ENCODE peak calls at places on chromosomes 11 and 22, in five cellular contexts. M is astrocyte of the spinal cord, U is progenitor cell of endocrine pancreas, Z is Caco-2, Y is heart left ventricle. K is an unnamed sample.

GRCh38 chr11:44973634-44974401 is 23.1 kb upstream of the TP53I11 start:
- DNase-seq in M (no peak), U (no peak), Z (no peak), Y (no peak), K (no peak)

GRCh38 chr22:32836286-32836859 is 34.9 kb downstream of the TIMP3 start:
- DNase-seq in M (no peak), U (no peak), Z (no peak), Y (no peak), K (no peak)

GRCh38 chr11:119709638-119710346 is 19.2 kb downstream of the NECTIN1 start:
- DNase-seq in M (peak), U (no peak), Z (no peak), Y (peak), K (no peak)

GRCh38 chr22:17396531-17396930 is 27.3 kb downstream of the CECR2 start:
- DNase-seq in M (no peak), U (no peak), Z (peak), Y (no peak), K (no peak)

GRCh38 chr11:47858169-47858543 is 10.0 kb upstream of the NUP160 start:
- DNase-seq in M (peak), U (no peak), Z (no peak), Y (no peak), K (no peak)

GRCh38 chr11:74319139-74319538 is 7.7 kb upstream of the P4HA3 start:
- DNase-seq in M (peak), U (no peak), Z (no peak), Y (no peak), K (no peak)

GRCh38 chr11:130740819-130741218 is 175.5 kb downstream of the SNX19 start:
- DNase-seq in M (peak), U (no peak), Z (no peak), Y (no peak), K (no peak)

GRCh38 chr22:41401781-41402648 is 20.3 kb downstream of the TEF start:
- DNase-seq in M (peak), U (no peak), Z (peak), Y (peak), K (peak)

GRCh38 chr22:42973536-42973881 is 41.4 kb downstream of the PACSIN2 start:
- DNase-seq in M (no peak), U (no peak), Z (no peak), Y (no peak), K (no peak)
- TF ChIP-seq CTCF in M (no peak), U (no peak), Z (no peak), Y (no peak), K (no peak)

GRCh38 chr11:102252339-102252891 is 64.9 kb upstream of the BIRC3 start:
- DNase-seq in M (no peak), U (no peak), Z (no peak), Y (no peak), K (no peak)

GRCh38 chr11:102256251-102256650 is 61.0 kb upstream of the BIRC3 start:
- DNase-seq in M (peak), U (no peak), Z (no peak), Y (no peak), K (no peak)

GRCh38 chr11:102251423-102251822 is 65.9 kb upstream of the BIRC3 start:
- DNase-seq in M (no peak), U (no peak), Z (no peak), Y (no peak), K (no peak)

GRCh38 chr11:102253018-102253775 is 64.1 kb upstream of the BIRC3 start:
- DNase-seq in M (no peak), U (no peak), Z (no peak), Y (no peak), K (no peak)

GRCh38 chr11:102254047-102254446 is 63.2 kb upstream of the BIRC3 start:
- DNase-seq in M (no peak), U (no peak), Z (no peak), Y (no peak), K (no peak)
- TF ChIP-seq CTCF in M (no peak), U (peak), Z (peak), Y (no peak), K (peak)

DNA sequence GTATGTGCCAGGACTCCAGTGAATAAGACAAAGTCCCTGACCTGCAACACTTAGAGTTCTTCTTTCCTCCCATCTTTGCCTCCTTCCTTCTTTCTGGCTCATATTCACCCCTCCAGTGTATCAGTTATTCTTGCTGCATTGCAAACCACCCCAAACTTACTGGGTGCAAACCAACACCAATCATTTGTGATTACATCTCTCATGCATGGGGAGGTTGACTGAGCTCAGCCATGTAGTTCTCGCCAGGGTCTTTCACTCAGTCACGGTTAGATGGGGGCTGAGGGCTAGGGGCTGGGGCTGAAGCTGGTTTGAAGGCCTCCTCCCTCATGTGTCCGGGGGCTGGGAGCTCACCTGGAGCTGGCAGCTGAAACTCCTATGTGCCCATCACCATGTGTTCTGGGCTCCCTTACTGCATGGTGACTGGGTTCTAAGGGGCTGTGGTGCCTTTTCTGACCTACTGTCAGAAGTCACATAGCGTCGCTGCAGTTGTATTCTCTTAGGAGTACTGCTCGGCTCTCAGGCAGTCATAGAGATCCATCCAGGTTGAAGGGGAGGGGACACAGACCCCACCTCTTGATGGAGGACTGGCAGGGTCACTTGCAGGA is 35.0 kb upstream of the CACNG2 start:
- DNase-seq in M (no peak), U (no peak), Z (no peak), Y (no peak), K (peak)
- TF ChIP-seq CTCF in M (no peak), U (no peak), Z (no peak), Y (no peak), K (no peak)

GRCh38 chr11:95522871-95523270 is 266.7 kb downstream of the FAM76B start:
- DNase-seq in M (no peak), U (no peak), Z (no peak), Y (no peak), K (no peak)
- TF ChIP-seq CTCF in M (no peak), U (no peak), Z (no peak), Y (no peak), K (no peak)

K was measured in osteocyte.